ENCODE peak calls at places on chromosome 22, in seven cellular contexts. One of them, this sample, is unnamed.
A peak's percentile ranks its signal among the peaks of the same experiment; 100 is the strongest.

GRCh38 chr22:33605686-33606085 is 314.6 kb downstream of the LARGE1 start:
- DNase-seq in brain microvascular endothelial cell: no peak
- DNase-seq in AG04450: no peak
- DNase-seq in heart right ventricle: no peak
- DNase-seq in HCT116: no peak
- DNase-seq in breast epithelium: no peak
- DNase-seq in adrenal gland: no peak
- DNase-seq in this sample: no peak

GRCh38 chr22:45878051-45878764 is 98.8 kb downstream of the WNT7B start:
- DNase-seq in brain microvascular endothelial cell: no peak
- DNase-seq in AG04450: no peak
- DNase-seq in heart right ventricle: peak; percentile 40
- DNase-seq in HCT116: no peak
- DNase-seq in breast epithelium: peak; percentile 49
- DNase-seq in adrenal gland: no peak
- DNase-seq in this sample: peak; percentile 52

GRCh38 chr22:48951836-48952235 is 875.8 kb downstream of the BRD1 start:
- DNase-seq in brain microvascular endothelial cell: no peak
- DNase-seq in AG04450: no peak
- DNase-seq in heart right ventricle: no peak
- DNase-seq in HCT116: no peak
- DNase-seq in breast epithelium: no peak
- DNase-seq in adrenal gland: no peak
- DNase-seq in this sample: peak; percentile 45

GRCh38 chr22:45742866-45743450 is 71.3 kb downstream of the ATXN10 start:
- DNase-seq in brain microvascular endothelial cell: peak; percentile 25
- DNase-seq in AG04450: no peak
- DNase-seq in heart right ventricle: no peak
- DNase-seq in HCT116: no peak
- DNase-seq in breast epithelium: no peak
- DNase-seq in adrenal gland: no peak
- DNase-seq in this sample: no peak

GRCh38 chr22:48703265-48703941 is 1124.3 kb downstream of the BRD1 start:
- DNase-seq in brain microvascular endothelial cell: no peak
- DNase-seq in AG04450: no peak
- DNase-seq in heart right ventricle: no peak
- DNase-seq in HCT116: no peak
- DNase-seq in breast epithelium: no peak
- DNase-seq in adrenal gland: no peak
- DNase-seq in this sample: no peak

GRCh38 chr22:46027219-46028068 is 50.5 kb upstream of the WNT7B start:
- DNase-seq in brain microvascular endothelial cell: no peak
- DNase-seq in AG04450: no peak
- DNase-seq in heart right ventricle: peak; percentile 81
- DNase-seq in HCT116: no peak
- DNase-seq in breast epithelium: peak; percentile 77
- DNase-seq in adrenal gland: peak; percentile 81
- DNase-seq in this sample: peak; percentile 79

GRCh38 chr22:19942886-19943664 is 1.5 kb upstream of the TXNRD2 start:
- DNase-seq in brain microvascular endothelial cell: peak; percentile 87
- DNase-seq in AG04450: no peak
- DNase-seq in heart right ventricle: no peak
- DNase-seq in HCT116: no peak
- DNase-seq in breast epithelium: no peak
- DNase-seq in adrenal gland: no peak
- DNase-seq in this sample: no peak

GRCh38 chr22:49046546-49047305 is 780.9 kb downstream of the BRD1 start:
- DNase-seq in brain microvascular endothelial cell: peak; percentile 5
- DNase-seq in AG04450: no peak
- DNase-seq in heart right ventricle: peak; percentile 42
- DNase-seq in HCT116: peak; percentile 46
- DNase-seq in breast epithelium: peak; percentile 45
- DNase-seq in adrenal gland: no peak
- DNase-seq in this sample: no peak

GRCh38 chr22:50326959-50327710 is at the start of gene DENND6B:
- DNase-seq in brain microvascular endothelial cell: peak; percentile 32
- DNase-seq in AG04450: peak; percentile 33
- DNase-seq in heart right ventricle: peak; percentile 85
- DNase-seq in HCT116: no peak
- DNase-seq in breast epithelium: no peak
- DNase-seq in adrenal gland: peak; percentile 84
- DNase-seq in this sample: peak; percentile 87

GRCh38 chr22:24315367-24315781 is 44.7 kb downstream of the SPECC1L start:
- DNase-seq in brain microvascular endothelial cell: no peak
- DNase-seq in AG04450: peak; percentile 71
- DNase-seq in heart right ventricle: no peak
- DNase-seq in HCT116: no peak
- DNase-seq in breast epithelium: no peak
- DNase-seq in adrenal gland: no peak
- DNase-seq in this sample: no peak

DNA sequence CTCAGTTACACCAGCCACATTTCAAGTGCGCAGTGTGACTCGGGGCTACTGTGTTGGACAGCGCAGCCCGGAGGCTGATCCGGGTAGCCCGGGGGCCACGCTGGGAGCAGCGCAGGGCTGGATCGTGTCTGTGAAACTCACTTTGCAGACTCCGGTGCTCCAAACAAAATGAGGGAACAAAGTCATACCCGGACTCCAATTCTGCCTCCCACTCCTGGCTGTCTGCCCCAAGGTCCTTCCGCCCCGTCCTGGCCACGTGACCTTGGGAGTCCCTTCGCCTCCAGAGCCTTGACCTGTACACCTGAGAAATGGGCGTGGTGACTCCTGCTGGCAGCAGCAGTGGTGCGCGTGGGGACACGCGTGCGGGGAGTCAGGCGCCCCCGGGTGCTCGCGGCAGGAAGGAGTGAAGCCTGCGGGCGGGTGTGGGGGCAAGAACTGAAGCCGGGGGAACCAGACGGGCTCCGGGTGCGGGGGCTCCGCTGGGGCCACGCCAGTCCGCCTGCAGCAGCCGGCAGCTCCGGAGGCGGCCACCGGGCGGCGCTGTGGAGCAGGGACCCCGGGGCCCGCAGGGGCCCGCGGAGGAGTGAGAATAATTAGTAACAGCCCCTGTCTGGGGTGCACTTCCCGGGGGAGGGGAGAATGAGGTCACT is 42.4 kb downstream of the KCNJ4 start:
- DNase-seq in brain microvascular endothelial cell: no peak
- DNase-seq in AG04450: no peak
- DNase-seq in heart right ventricle: peak; percentile 45
- DNase-seq in HCT116: no peak
- DNase-seq in breast epithelium: peak; percentile 51
- DNase-seq in adrenal gland: no peak
- DNase-seq in this sample: no peak
- H3K4me3 ChIP-seq in brain microvascular endothelial cell: no peak overlapping the region
- H3K4me3 ChIP-seq in AG04450: no peak overlapping the region
- H3K4me3 ChIP-seq in heart right ventricle: no peak overlapping the region
- H3K4me3 ChIP-seq in HCT116: peak overlapping the region; percentile 28
- H3K4me3 ChIP-seq in breast epithelium: peak overlapping the region; percentile 39
- H3K4me3 ChIP-seq in adrenal gland: no peak overlapping the region
- H3K4me3 ChIP-seq in this sample: peak overlapping the region; percentile 58

GRCh38 chr22:41742918-41743317 is 43.6 kb downstream of the MEI1 start:
- DNase-seq in brain microvascular endothelial cell: no peak
- DNase-seq in AG04450: no peak
- DNase-seq in heart right ventricle: no peak
- DNase-seq in HCT116: no peak
- DNase-seq in breast epithelium: no peak
- DNase-seq in adrenal gland: no peak
- DNase-seq in this sample: no peak
- TF ChIP-seq CTCF in brain microvascular endothelial cell: no peak
- TF ChIP-seq CTCF in AG04450: no peak
- TF ChIP-seq CTCF in heart right ventricle: no peak
- TF ChIP-seq CTCF in HCT116: no peak
- TF ChIP-seq CTCF in breast epithelium: no peak
- TF ChIP-seq CTCF in adrenal gland: no peak
- TF ChIP-seq CTCF in this sample: no peak

GRCh38 chr22:21657361-21658118 is 8.3 kb upstream of the PPIL2 start:
- DNase-seq in brain microvascular endothelial cell: no peak
- DNase-seq in AG04450: no peak
- DNase-seq in heart right ventricle: peak; percentile 80
- DNase-seq in HCT116: peak; percentile 31
- DNase-seq in breast epithelium: no peak
- DNase-seq in adrenal gland: peak; percentile 62
- DNase-seq in this sample: no peak
- H3K27ac ChIP-seq in brain microvascular endothelial cell: no peak overlapping the region
- H3K27ac ChIP-seq in AG04450: no peak overlapping the region
- H3K27ac ChIP-seq in heart right ventricle: peak overlapping the region; percentile 64
- H3K27ac ChIP-seq in HCT116: peak overlapping the region; percentile 74
- H3K27ac ChIP-seq in breast epithelium: no peak overlapping the region
- H3K27ac ChIP-seq in adrenal gland: no peak overlapping the region
- H3K27ac ChIP-seq in this sample: no peak overlapping the region

DNA sequence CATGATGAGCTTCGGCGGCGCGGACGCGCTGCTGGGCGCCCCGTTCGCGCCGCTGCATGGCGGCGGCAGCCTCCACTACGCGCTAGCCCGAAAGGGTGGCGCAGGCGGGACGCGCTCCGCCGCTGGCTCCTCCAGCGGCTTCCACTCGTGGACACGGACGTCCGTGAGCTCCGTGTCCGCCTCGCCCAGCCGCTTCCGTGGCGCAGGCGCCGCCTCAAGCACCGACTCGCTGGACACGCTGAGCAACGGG is 169 bp downstream of the NEFH start:
- DNase-seq in brain microvascular endothelial cell: no peak
- DNase-seq in AG04450: no peak
- DNase-seq in heart right ventricle: no peak
- DNase-seq in HCT116: no peak
- DNase-seq in breast epithelium: no peak
- DNase-seq in adrenal gland: no peak
- DNase-seq in this sample: no peak
- H3K4me3 ChIP-seq in brain microvascular endothelial cell: no peak overlapping the region
- H3K4me3 ChIP-seq in AG04450: peak overlapping the region; percentile 29
- H3K4me3 ChIP-seq in heart right ventricle: peak overlapping the region; percentile 19
- H3K4me3 ChIP-seq in HCT116: no peak overlapping the region
- H3K4me3 ChIP-seq in breast epithelium: peak overlapping the region; percentile 38
- H3K4me3 ChIP-seq in adrenal gland: no peak overlapping the region
- H3K4me3 ChIP-seq in this sample: peak overlapping the region; percentile 59

This sample was measured in coronary artery.